ENCODE peak calls at places on chromosomes 5 and 9, in six cellular contexts. I, Q, S, M, T and E are unnamed samples.

GRCh38 chr5:30594331-30594730 is 599.2 kb upstream of the CDH6 start:
- DNase-seq in I (no peak), Q (no peak), S (no peak), M (no peak), T (no peak), E (no peak)

GRCh38 chr5:95178046-95178651 is 106.7 kb downstream of the MCTP1 start:
- DNase-seq in I (no peak), Q (no peak), S (no peak), M (no peak), T (no peak), E (no peak)

GRCh38 chr9:129549684-129550083 is 71.2 kb downstream of the C9orf50 start:
- DNase-seq in I (no peak), Q (no peak), S (no peak), M (peak; percentile 74), T (no peak), E (no peak)

GRCh38 chr5:178535299-178536175 is 54.7 kb downstream of the COL23A1 start:
- DNase-seq in I (no peak), Q (no peak), S (no peak), M (peak; percentile 64), T (no peak), E (no peak)

GRCh38 chr9:116809656-116810055 is 122.6 kb downstream of the TRIM32 start:
- DNase-seq in I (no peak), Q (no peak), S (no peak), M (no peak), T (no peak), E (no peak)

GRCh38 chr9:111952559-111952958 is 55.9 kb downstream of the UGCG start:
- DNase-seq in I (no peak), Q (no peak), S (no peak), M (peak; percentile 84), T (no peak), E (no peak)

GRCh38 chr9:15361737-15362136 is 54.7 kb upstream of the TTC39B start:
- DNase-seq in I (no peak), Q (no peak), S (no peak), M (no peak), T (no peak), E (no peak)

GRCh38 chr5:108747111-108748009 is at the start of gene FER:
- DNase-seq in I (peak; percentile 2), Q (peak; percentile 45), S (no peak), M (peak; percentile 90), T (no peak), E (no peak)

GRCh38 chr9:97412628-97413382 is 909 bp downstream of the TDRD7 start:
- DNase-seq in I (no peak), Q (no peak), S (no peak), M (peak; percentile 6), T (no peak), E (no peak)

GRCh38 chr9:129494113-129494789 is 126.7 kb downstream of the C9orf50 start:
- DNase-seq in I (no peak), Q (no peak), S (no peak), M (no peak), T (no peak), E (no peak)

GRCh38 chr5:142107729-142108431 is 699 bp upstream of the NDFIP1 start:
- DNase-seq in I (no peak), Q (no peak), S (no peak), M (no peak), T (no peak), E (no peak)

GRCh38 chr9:137254624-137255447 is at the start of gene NELFB:
- DNase-seq in I (peak; percentile 98), Q (peak; percentile 93), S (no peak), M (peak; percentile 93), T (peak; percentile 98), E (peak; percentile 93)